ENCODE peak calls at places on chromosomes 7 and 10, in eight cellular contexts. D, T, N, O, S, R, U and H are unnamed samples.

GRCh38 chr10:132480356-132480755 is 57.2 kb upstream of the INPP5A start:
- DNase-seq in D (no peak), T (no peak), N (no peak), O (no peak), S (no peak), R (no peak), U (no peak), H (peak; percentile 21)

GRCh38 chr10:78960316-78960800 is 108.4 kb upstream of the ZMIZ1 start:
- DNase-seq in D (no peak), T (no peak), N (no peak), O (no peak), S (no peak), R (no peak), U (no peak), H (peak; percentile 89)

GRCh38 chr10:123205041-123205440 is 50.8 kb downstream of the BUB3 start:
- DNase-seq in D (no peak), T (no peak), N (no peak), O (no peak), S (no peak), R (no peak), U (no peak), H (no peak)

GRCh38 chr7:146858690-146859089 is 742.1 kb downstream of the CNTNAP2 start:
- DNase-seq in D (no peak), T (no peak), N (no peak), O (no peak), S (no peak), R (no peak), U (no peak), H (no peak)

GRCh38 chr10:33193867-33194521 is 140.5 kb downstream of the NRP1 start:
- DNase-seq in D (no peak), T (no peak), N (no peak), O (no peak), S (no peak), R (no peak), U (no peak), H (peak; percentile 87)

GRCh38 chr10:120945801-120946302 is 94.7 kb downstream of the WDR11 start:
- DNase-seq in D (no peak), T (no peak), N (no peak), O (no peak), S (no peak), R (no peak), U (no peak), H (peak; percentile 90)

GRCh38 chr7:139993169-139993568 is 69.6 kb downstream of the PARP12 start:
- DNase-seq in D (no peak), T (no peak), N (no peak), O (no peak), S (no peak), R (no peak), U (no peak), H (no peak)

GRCh38 chr7:123096976-123097375 is 101.5 kb upstream of the TAS2R16 start:
- DNase-seq in D (no peak), T (no peak), N (no peak), O (no peak), S (no peak), R (no peak), U (peak; percentile 54), H (no peak)

GRCh38 chr7:43104874-43105520 is 7.5 kb upstream of the HECW1 start:
- DNase-seq in D (no peak), T (no peak), N (no peak), O (no peak), S (no peak), R (no peak), U (no peak), H (no peak)

GRCh38 chr7:88224596-88225275 is 4.9 kb upstream of the SRI start:
- DNase-seq in D (no peak), T (no peak), N (no peak), O (no peak), S (no peak), R (no peak), U (no peak), H (peak; percentile 76)

GRCh38 chr7:26500749-26501352 is 209.2 kb downstream of the SNX10 start:
- DNase-seq in D (no peak), T (no peak), N (no peak), O (peak; percentile 64), S (no peak), R (peak; percentile 49), U (peak; percentile 33), H (peak; percentile 43)

GRCh38 chr10:17607603-17608332 is 9.4 kb downstream of the HACD1 start:
- DNase-seq in D (no peak), T (no peak), N (peak; percentile 27), O (peak; percentile 56), S (peak; percentile 43), R (peak; percentile 23), U (no peak), H (peak; percentile 68)

GRCh38 chr7:14495633-14496032 is 406.9 kb downstream of the DGKB start:
- DNase-seq in D (no peak), T (no peak), N (no peak), O (no peak), S (no peak), R (no peak), U (no peak), H (no peak)

GRCh38 chr7:134245253-134245652 is 71.5 kb downstream of the SLC35B4 start:
- DNase-seq in D (no peak), T (no peak), N (no peak), O (no peak), S (no peak), R (no peak), U (no peak), H (no peak)

GRCh38 chr7:99155207-99155606 is 11.3 kb upstream of the SMURF1 start:
- DNase-seq in D (no peak), T (no peak), N (no peak), O (no peak), S (no peak), R (no peak), U (no peak), H (no peak)

GRCh38 chr10:13956826-13957225 is 370.1 kb downstream of the PRPF18 start:
- DNase-seq in D (no peak), T (no peak), N (peak; percentile 58), O (no peak), S (no peak), R (no peak), U (no peak), H (no peak)

GRCh38 chr10:47192273-47192672 is 107.7 kb upstream of the GDF10 start:
- DNase-seq in D (no peak), T (no peak), N (no peak), O (no peak), S (no peak), R (no peak), U (no peak), H (no peak)

GRCh38 chr7:82050134-82050533 is 280.3 kb upstream of the HGF start:
- DNase-seq in D (no peak), T (no peak), N (peak; percentile 55), O (no peak), S (no peak), R (peak; percentile 59), U (peak; percentile 45), H (peak; percentile 80)

GRCh38 chr10:20855398-20856038 is 41.6 kb downstream of the NEBL start:
- DNase-seq in D (no peak), T (no peak), N (peak; percentile 1), O (no peak), S (peak; percentile 11), R (no peak), U (no peak), H (peak; percentile 49)

GRCh38 chr7:18053177-18053928 is 25.7 kb upstream of the PRPS1L1 start:
- DNase-seq in D (no peak), T (no peak), N (no peak), O (no peak), S (no peak), R (no peak), U (no peak), H (peak; percentile 77)

GRCh38 chr7:66925255-66925654 is 4.2 kb downstream of the TMEM248 start:
- DNase-seq in D (no peak), T (no peak), N (no peak), O (no peak), S (no peak), R (no peak), U (no peak), H (no peak)

GRCh38 chr7:98354511-98355249 is 46.2 kb downstream of the BAIAP2L1 start:
- DNase-seq in D (no peak), T (no peak), N (no peak), O (no peak), S (no peak), R (no peak), U (no peak), H (peak; percentile 95)

GRCh38 chr10:88828310-88828709 is 23.3 kb downstream of the ANKRD22 start:
- DNase-seq in D (no peak), T (no peak), N (no peak), O (no peak), S (no peak), R (no peak), U (no peak), H (no peak)

GRCh38 chr7:151199196-151199874 is 11.0 kb downstream of the H2BK1 start:
- DNase-seq in D (no peak), T (no peak), N (no peak), O (no peak), S (peak; percentile 58), R (no peak), U (peak; percentile 45), H (no peak)

GRCh38 chr7:121966538-121967332 is 93.8 kb downstream of the PTPRZ1 start:
- DNase-seq in D (no peak), T (no peak), N (no peak), O (no peak), S (no peak), R (no peak), U (no peak), H (peak; percentile 63)

GRCh38 chr7:101927389-101928306 is 110.2 kb downstream of the CUX1 start:
- DNase-seq in D (no peak), T (no peak), N (no peak), O (no peak), S (no peak), R (no peak), U (no peak), H (no peak)

GRCh38 chr7:141431143-141431479 is 120.1 kb upstream of the AGK start:
- DNase-seq in D (no peak), T (no peak), N (no peak), O (no peak), S (no peak), R (peak; percentile 31), U (no peak), H (no peak)

GRCh38 chr10:75611081-75611971 is 179.9 kb downstream of the LRMDA start:
- DNase-seq in D (no peak), T (no peak), N (no peak), O (no peak), S (no peak), R (no peak), U (no peak), H (no peak)

GRCh38 chr7:49483142-49483541 is 290.3 kb upstream of the VWC2 start:
- DNase-seq in D (no peak), T (no peak), N (no peak), O (peak; percentile 16), S (no peak), R (no peak), U (no peak), H (peak; percentile 19)

GRCh38 chr10:93701903-93702277 is 502 bp downstream of the FRA10AC1 start:
- DNase-seq in D (peak; percentile 6), T (peak; percentile 2), N (no peak), O (peak; percentile 32), S (no peak), R (no peak), U (no peak), H (peak; percentile 57)